ENCODE peak calls at places on chromosome 16, in six cellular contexts. One of them, this sample, is unnamed.

GRCh38 chr16:60346256-60346655 is 1612.1 kb upstream of the GOT2 start:
- DNase-seq in hepatic stellate cell: no peak
- DNase-seq in stimulated activated CD8-positive, alpha-beta memory T cell treated with anti-CD3 and anti-CD28 coated beads, Interleukin-4, amount 100 ng/mL, for 48 hours: no peak
- DNase-seq in A172: no peak
- DNase-seq in T-helper 1 cell: no peak
- DNase-seq in activated B cell treated with CpG ODN at 0.5 μM for 24 hours: no peak
- DNase-seq in this sample: no peak

GRCh38 chr16:17803625-17804410 is 333.1 kb upstream of the XYLT1 start:
- DNase-seq in hepatic stellate cell: no peak
- DNase-seq in stimulated activated CD8-positive, alpha-beta memory T cell treated with anti-CD3 and anti-CD28 coated beads, Interleukin-4, amount 100 ng/mL, for 48 hours: no peak
- DNase-seq in A172: no peak
- DNase-seq in T-helper 1 cell: no peak
- DNase-seq in activated B cell treated with CpG ODN at 0.5 μM for 24 hours: no peak
- DNase-seq in this sample: peak

GRCh38 chr16:63787014-63787413 is 1334.8 kb downstream of the CDH11 start:
- DNase-seq in hepatic stellate cell: no peak
- DNase-seq in stimulated activated CD8-positive, alpha-beta memory T cell treated with anti-CD3 and anti-CD28 coated beads, Interleukin-4, amount 100 ng/mL, for 48 hours: no peak
- DNase-seq in A172: no peak
- DNase-seq in T-helper 1 cell: no peak
- DNase-seq in activated B cell treated with CpG ODN at 0.5 μM for 24 hours: no peak
- DNase-seq in this sample: no peak

GRCh38 chr16:86534779-86535605 is 20.0 kb downstream of the MTHFSD start:
- DNase-seq in hepatic stellate cell: no peak
- DNase-seq in stimulated activated CD8-positive, alpha-beta memory T cell treated with anti-CD3 and anti-CD28 coated beads, Interleukin-4, amount 100 ng/mL, for 48 hours: no peak
- DNase-seq in A172: no peak
- DNase-seq in T-helper 1 cell: no peak
- DNase-seq in activated B cell treated with CpG ODN at 0.5 μM for 24 hours: no peak
- DNase-seq in this sample: no peak

GRCh38 chr16:2429771-2430663 is 770 bp downstream of the CCNF start:
- DNase-seq in hepatic stellate cell: peak
- DNase-seq in stimulated activated CD8-positive, alpha-beta memory T cell treated with anti-CD3 and anti-CD28 coated beads, Interleukin-4, amount 100 ng/mL, for 48 hours: no peak
- DNase-seq in A172: no peak
- DNase-seq in T-helper 1 cell: peak
- DNase-seq in activated B cell treated with CpG ODN at 0.5 μM for 24 hours: no peak
- DNase-seq in this sample: no peak

GRCh38 chr16:85387171-85387507 is 226.0 kb upstream of the GSE1 start:
- DNase-seq in hepatic stellate cell: no peak
- DNase-seq in stimulated activated CD8-positive, alpha-beta memory T cell treated with anti-CD3 and anti-CD28 coated beads, Interleukin-4, amount 100 ng/mL, for 48 hours: no peak
- DNase-seq in A172: no peak
- DNase-seq in T-helper 1 cell: no peak
- DNase-seq in activated B cell treated with CpG ODN at 0.5 μM for 24 hours: no peak
- DNase-seq in this sample: no peak

GRCh38 chr16:590165-590874 is 454 bp downstream of the RAB40C start:
- DNase-seq in hepatic stellate cell: no peak
- DNase-seq in stimulated activated CD8-positive, alpha-beta memory T cell treated with anti-CD3 and anti-CD28 coated beads, Interleukin-4, amount 100 ng/mL, for 48 hours: no peak
- DNase-seq in A172: no peak
- DNase-seq in T-helper 1 cell: no peak
- DNase-seq in activated B cell treated with CpG ODN at 0.5 μM for 24 hours: no peak
- DNase-seq in this sample: peak

GRCh38 chr16:88534731-88535141 is 35.5 kb upstream of the ZC3H18 start:
- DNase-seq in hepatic stellate cell: peak
- DNase-seq in stimulated activated CD8-positive, alpha-beta memory T cell treated with anti-CD3 and anti-CD28 coated beads, Interleukin-4, amount 100 ng/mL, for 48 hours: peak
- DNase-seq in A172: no peak
- DNase-seq in T-helper 1 cell: peak
- DNase-seq in activated B cell treated with CpG ODN at 0.5 μM for 24 hours: peak
- DNase-seq in this sample: peak

GRCh38 chr16:62638324-62638911 is 602.2 kb upstream of the CDH8 start:
- DNase-seq in hepatic stellate cell: no peak
- DNase-seq in stimulated activated CD8-positive, alpha-beta memory T cell treated with anti-CD3 and anti-CD28 coated beads, Interleukin-4, amount 100 ng/mL, for 48 hours: no peak
- DNase-seq in A172: no peak
- DNase-seq in T-helper 1 cell: no peak
- DNase-seq in activated B cell treated with CpG ODN at 0.5 μM for 24 hours: no peak
- DNase-seq in this sample: no peak

GRCh38 chr16:88988980-88989791 is 12.2 kb upstream of the CBFA2T3 start:
- DNase-seq in hepatic stellate cell: no peak
- DNase-seq in stimulated activated CD8-positive, alpha-beta memory T cell treated with anti-CD3 and anti-CD28 coated beads, Interleukin-4, amount 100 ng/mL, for 48 hours: no peak
- DNase-seq in A172: no peak
- DNase-seq in T-helper 1 cell: no peak
- DNase-seq in activated B cell treated with CpG ODN at 0.5 μM for 24 hours: no peak
- DNase-seq in this sample: no peak

GRCh38 chr16:14309906-14310305 is 238.8 kb downstream of the MRTFB start:
- DNase-seq in hepatic stellate cell: peak
- DNase-seq in stimulated activated CD8-positive, alpha-beta memory T cell treated with anti-CD3 and anti-CD28 coated beads, Interleukin-4, amount 100 ng/mL, for 48 hours: no peak
- DNase-seq in A172: no peak
- DNase-seq in T-helper 1 cell: no peak
- DNase-seq in activated B cell treated with CpG ODN at 0.5 μM for 24 hours: no peak
- DNase-seq in this sample: peak

GRCh38 chr16:60945225-60945624 is 1091.0 kb downstream of the CDH8 start:
- DNase-seq in hepatic stellate cell: no peak
- DNase-seq in stimulated activated CD8-positive, alpha-beta memory T cell treated with anti-CD3 and anti-CD28 coated beads, Interleukin-4, amount 100 ng/mL, for 48 hours: no peak
- DNase-seq in A172: no peak
- DNase-seq in T-helper 1 cell: no peak
- DNase-seq in activated B cell treated with CpG ODN at 0.5 μM for 24 hours: no peak
- DNase-seq in this sample: no peak

GRCh38 chr16:27498916-27499658 is 50.6 kb downstream of the GTF3C1 start:
- DNase-seq in hepatic stellate cell: no peak
- DNase-seq in stimulated activated CD8-positive, alpha-beta memory T cell treated with anti-CD3 and anti-CD28 coated beads, Interleukin-4, amount 100 ng/mL, for 48 hours: no peak
- DNase-seq in A172: no peak
- DNase-seq in T-helper 1 cell: no peak
- DNase-seq in activated B cell treated with CpG ODN at 0.5 μM for 24 hours: no peak
- DNase-seq in this sample: no peak

GRCh38 chr16:35557731-35558130 is 2098.3 kb downstream of the TP53TG3F start:
- DNase-seq in hepatic stellate cell: no peak
- DNase-seq in stimulated activated CD8-positive, alpha-beta memory T cell treated with anti-CD3 and anti-CD28 coated beads, Interleukin-4, amount 100 ng/mL, for 48 hours: no peak
- DNase-seq in A172: no peak
- DNase-seq in T-helper 1 cell: no peak
- DNase-seq in activated B cell treated with CpG ODN at 0.5 μM for 24 hours: no peak
- DNase-seq in this sample: no peak

GRCh38 chr16:51876934-51877333 is 670.0 kb downstream of the TOX3 start:
- DNase-seq in hepatic stellate cell: no peak
- DNase-seq in stimulated activated CD8-positive, alpha-beta memory T cell treated with anti-CD3 and anti-CD28 coated beads, Interleukin-4, amount 100 ng/mL, for 48 hours: no peak
- DNase-seq in A172: peak
- DNase-seq in T-helper 1 cell: no peak
- DNase-seq in activated B cell treated with CpG ODN at 0.5 μM for 24 hours: no peak
- DNase-seq in this sample: no peak

GRCh38 chr16:60929-61878 is 7.6 kb downstream of the SNRNP25 start:
- DNase-seq in hepatic stellate cell: no peak
- DNase-seq in stimulated activated CD8-positive, alpha-beta memory T cell treated with anti-CD3 and anti-CD28 coated beads, Interleukin-4, amount 100 ng/mL, for 48 hours: no peak
- DNase-seq in A172: no peak
- DNase-seq in T-helper 1 cell: no peak
- DNase-seq in activated B cell treated with CpG ODN at 0.5 μM for 24 hours: no peak
- DNase-seq in this sample: no peak

GRCh38 chr16:86886651-86887050 is 308.3 kb downstream of the FOXL1 start:
- DNase-seq in hepatic stellate cell: no peak
- DNase-seq in stimulated activated CD8-positive, alpha-beta memory T cell treated with anti-CD3 and anti-CD28 coated beads, Interleukin-4, amount 100 ng/mL, for 48 hours: no peak
- DNase-seq in A172: peak
- DNase-seq in T-helper 1 cell: no peak
- DNase-seq in activated B cell treated with CpG ODN at 0.5 μM for 24 hours: no peak
- DNase-seq in this sample: no peak

GRCh38 chr16:83951544-83951943 is 1.5 kb upstream of the OSGIN1 start:
- DNase-seq in hepatic stellate cell: no peak
- DNase-seq in stimulated activated CD8-positive, alpha-beta memory T cell treated with anti-CD3 and anti-CD28 coated beads, Interleukin-4, amount 100 ng/mL, for 48 hours: no peak
- DNase-seq in A172: no peak
- DNase-seq in T-helper 1 cell: no peak
- DNase-seq in activated B cell treated with CpG ODN at 0.5 μM for 24 hours: no peak
- DNase-seq in this sample: no peak

GRCh38 chr16:88635671-88636070 is 2.7 kb upstream of the IL17C start:
- DNase-seq in hepatic stellate cell: no peak
- DNase-seq in stimulated activated CD8-positive, alpha-beta memory T cell treated with anti-CD3 and anti-CD28 coated beads, Interleukin-4, amount 100 ng/mL, for 48 hours: no peak
- DNase-seq in A172: no peak
- DNase-seq in T-helper 1 cell: no peak
- DNase-seq in activated B cell treated with CpG ODN at 0.5 μM for 24 hours: no peak
- DNase-seq in this sample: no peak

GRCh38 chr16:74744566-74744965 is 30.1 kb downstream of the FA2H start:
- DNase-seq in hepatic stellate cell: no peak
- DNase-seq in stimulated activated CD8-positive, alpha-beta memory T cell treated with anti-CD3 and anti-CD28 coated beads, Interleukin-4, amount 100 ng/mL, for 48 hours: no peak
- DNase-seq in A172: no peak
- DNase-seq in T-helper 1 cell: no peak
- DNase-seq in activated B cell treated with CpG ODN at 0.5 μM for 24 hours: no peak
- DNase-seq in this sample: no peak

GRCh38 chr16:85029413-85029794 is 1.8 kb downstream of the KIAA0513 start:
- DNase-seq in hepatic stellate cell: peak
- DNase-seq in stimulated activated CD8-positive, alpha-beta memory T cell treated with anti-CD3 and anti-CD28 coated beads, Interleukin-4, amount 100 ng/mL, for 48 hours: peak
- DNase-seq in A172: peak
- DNase-seq in T-helper 1 cell: peak
- DNase-seq in activated B cell treated with CpG ODN at 0.5 μM for 24 hours: no peak
- DNase-seq in this sample: peak

GRCh38 chr16:50316102-50316847 is 49.9 kb downstream of the ADCY7 start:
- DNase-seq in hepatic stellate cell: no peak
- DNase-seq in stimulated activated CD8-positive, alpha-beta memory T cell treated with anti-CD3 and anti-CD28 coated beads, Interleukin-4, amount 100 ng/mL, for 48 hours: peak
- DNase-seq in A172: no peak
- DNase-seq in T-helper 1 cell: no peak
- DNase-seq in activated B cell treated with CpG ODN at 0.5 μM for 24 hours: no peak
- DNase-seq in this sample: no peak

This sample was measured in AG20443.